ENCODE peak calls at places on chromosomes 3 and 15, in ten cellular contexts. I, L, B, M, A, K, Q, O, X and W are unnamed samples.

GRCh38 chr15:36791849-36792618 is 212.6 kb downstream of the CDIN1 start:
- DNase-seq in I (no peak), L (no peak), B (no peak), M (no peak), A (no peak), K (no peak), Q (peak), O (no peak), X (no peak), W (no peak)

GRCh38 chr15:96392380-96393208 is 62.1 kb downstream of the NR2F2 start:
- DNase-seq in I (peak), L (peak), B (no peak), M (no peak), A (no peak), K (no peak), Q (peak), O (no peak), X (no peak), W (no peak)

GRCh38 chr15:81001180-81002003 is 669 bp downstream of the TLNRD1 start:
- DNase-seq in I (peak), L (peak), B (peak), M (peak), A (no peak), K (peak), Q (peak), O (peak), X (peak), W (peak)

GRCh38 chr3:43034200-43034599 is 55.1 kb downstream of the GASK1A start:
- DNase-seq in I (no peak), L (no peak), B (no peak), M (no peak), A (no peak), K (no peak), Q (no peak), O (no peak), X (no peak), W (no peak)

GRCh38 chr15:78685157-78685830 is 44.3 kb upstream of the CHRNB4 start:
- DNase-seq in I (no peak), L (no peak), B (no peak), M (no peak), A (no peak), K (no peak), Q (no peak), O (peak), X (no peak), W (no peak)

GRCh38 chr3:7565574-7565973 is 704.7 kb downstream of the GRM7 start:
- DNase-seq in I (no peak), L (no peak), B (no peak), M (no peak), A (no peak), K (no peak), Q (no peak), O (no peak), X (no peak), W (no peak)

GRCh38 chr3:87227104-87227834 is at the start of gene CHMP2B:
- DNase-seq in I (peak), L (peak), B (peak), M (peak), A (peak), K (peak), Q (peak), O (peak), X (peak), W (peak)

GRCh38 chr15:25679492-25679891 is 183.6 kb downstream of the ATP10A start:
- DNase-seq in I (no peak), L (no peak), B (no peak), M (no peak), A (no peak), K (no peak), Q (no peak), O (no peak), X (no peak), W (no peak)

GRCh38 chr15:74444106-74445062 is 10.6 kb upstream of the SEMA7A start:
- DNase-seq in I (no peak), L (no peak), B (no peak), M (no peak), A (no peak), K (no peak), Q (no peak), O (no peak), X (no peak), W (no peak)

GRCh38 chr3:48238506-48239085 is 2.3 kb upstream of the ZNF589 start:
- DNase-seq in I (no peak), L (no peak), B (no peak), M (no peak), A (no peak), K (no peak), Q (no peak), O (no peak), X (no peak), W (no peak)

GRCh38 chr15:50224606-50225005 is 40.9 kb downstream of the HDC start:
- DNase-seq in I (peak), L (no peak), B (no peak), M (no peak), A (no peak), K (no peak), Q (peak), O (no peak), X (no peak), W (no peak)

GRCh38 chr3:197527569-197527968 is 28.2 kb downstream of the BDH1 start:
- DNase-seq in I (no peak), L (no peak), B (no peak), M (no peak), A (no peak), K (no peak), Q (no peak), O (no peak), X (no peak), W (no peak)

GRCh38 chr3:189995129-189995528 is 125.6 kb downstream of the P3H2 start:
- DNase-seq in I (peak), L (no peak), B (no peak), M (no peak), A (no peak), K (no peak), Q (peak), O (no peak), X (no peak), W (peak)

GRCh38 chr15:74442063-74442462 is 8.3 kb upstream of the SEMA7A start:
- DNase-seq in I (no peak), L (no peak), B (no peak), M (no peak), A (no peak), K (no peak), Q (no peak), O (no peak), X (no peak), W (no peak)

GRCh38 chr3:150227839-150228238 is 180.3 kb upstream of the TSC22D2 start:
- DNase-seq in I (peak), L (peak), B (no peak), M (no peak), A (peak), K (no peak), Q (peak), O (peak), X (no peak), W (peak)

GRCh38 chr3:127431066-127431465 is 143.2 kb upstream of the PRR20G start:
- DNase-seq in I (peak), L (no peak), B (no peak), M (no peak), A (no peak), K (no peak), Q (no peak), O (no peak), X (no peak), W (no peak)

GRCh38 chr3:123082370-123083065 is 15.7 kb downstream of the PDIA5 start:
- DNase-seq in I (no peak), L (no peak), B (no peak), M (no peak), A (no peak), K (no peak), Q (no peak), O (peak), X (no peak), W (no peak)

GRCh38 chr15:89462198-89462912 is 34.0 kb downstream of the RHCG start:
- DNase-seq in I (peak), L (no peak), B (no peak), M (no peak), A (peak), K (no peak), Q (peak), O (peak), X (no peak), W (peak)

GRCh38 chr15:55993804-55994539 is 560 bp upstream of the NEDD4 start:
- DNase-seq in I (peak), L (peak), B (no peak), M (no peak), A (no peak), K (no peak), Q (peak), O (peak), X (no peak), W (peak)

GRCh38 chr15:33021806-33022389 is 172.6 kb downstream of the FMN1 start:
- DNase-seq in I (peak), L (peak), B (no peak), M (no peak), A (peak), K (no peak), Q (peak), O (peak), X (no peak), W (peak)

GRCh38 chr3:127002195-127003174 is 19.6 kb downstream of the PLXNA1 start:
- DNase-seq in I (peak), L (peak), B (no peak), M (no peak), A (peak), K (no peak), Q (peak), O (no peak), X (no peak), W (peak)

GRCh38 chr3:178472941-178473340 is 63.3 kb upstream of the KCNMB2 start:
- DNase-seq in I (no peak), L (no peak), B (no peak), M (no peak), A (no peak), K (no peak), Q (no peak), O (no peak), X (no peak), W (no peak)

GRCh38 chr3:59733041-59733809 is 683.4 kb upstream of the CFAP20DC start:
- DNase-seq in I (no peak), L (no peak), B (no peak), M (no peak), A (no peak), K (no peak), Q (no peak), O (no peak), X (no peak), W (peak)

GRCh38 chr15:65055201-65055870 is 10.1 kb downstream of the SLC51B start:
- DNase-seq in I (peak), L (peak), B (no peak), M (no peak), A (no peak), K (no peak), Q (peak), O (no peak), X (no peak), W (peak)

GRCh38 chr3:123449986-123450474 is 1.1 kb upstream of the ADCY5 start:
- DNase-seq in I (peak), L (no peak), B (no peak), M (no peak), A (peak), K (no peak), Q (no peak), O (no peak), X (no peak), W (no peak)

GRCh38 chr15:90889736-90890456 is 5.6 kb downstream of the FES start:
- DNase-seq in I (no peak), L (no peak), B (no peak), M (no peak), A (no peak), K (no peak), Q (no peak), O (no peak), X (no peak), W (no peak)

GRCh38 chr15:48695088-48695834 is 49.8 kb upstream of the FBN1 start:
- DNase-seq in I (peak), L (peak), B (no peak), M (no peak), A (no peak), K (no peak), Q (peak), O (no peak), X (no peak), W (peak)

GRCh38 chr3:101942356-101942755 is 93.0 kb downstream of the NFKBIZ start:
- DNase-seq in I (peak), L (no peak), B (no peak), M (no peak), A (no peak), K (no peak), Q (no peak), O (peak), X (no peak), W (no peak)

GRCh38 chr3:87088984-87089841 is 98.3 kb upstream of the VGLL3 start:
- DNase-seq in I (peak), L (peak), B (no peak), M (no peak), A (peak), K (no peak), Q (peak), O (no peak), X (no peak), W (no peak)

GRCh38 chr3:72155391-72156064 is 370.6 kb upstream of the PROK2 start:
- DNase-seq in I (peak), L (peak), B (no peak), M (no peak), A (peak), K (no peak), Q (peak), O (no peak), X (no peak), W (peak)

GRCh38 chr3:197428117-197428761 is 127.5 kb downstream of the BDH1 start:
- DNase-seq in I (peak), L (peak), B (no peak), M (no peak), A (no peak), K (no peak), Q (peak), O (peak), X (peak), W (peak)

GRCh38 chr3:18424213-18424861 is 802 bp downstream of the SATB1 start:
- DNase-seq in I (no peak), L (no peak), B (no peak), M (no peak), A (peak), K (no peak), Q (no peak), O (no peak), X (no peak), W (no peak)

GRCh38 chr3:66353530-66353929 is 132.7 kb downstream of the SLC25A26 start:
- DNase-seq in I (peak), L (no peak), B (no peak), M (no peak), A (no peak), K (no peak), Q (peak), O (no peak), X (no peak), W (no peak)

GRCh38 chr3:195071011-195071728 is 199.8 kb downstream of the XXYLT1 start:
- DNase-seq in I (no peak), L (no peak), B (no peak), M (no peak), A (no peak), K (no peak), Q (no peak), O (no peak), X (no peak), W (no peak)

GRCh38 chr3:193129607-193130006 is 111.4 kb upstream of the PLAAT1 start:
- DNase-seq in I (no peak), L (no peak), B (no peak), M (no peak), A (no peak), K (no peak), Q (no peak), O (no peak), X (no peak), W (no peak)

GRCh38 chr3:157176108-157176507 is 16.2 kb upstream of the CCNL1 start:
- DNase-seq in I (peak), L (peak), B (no peak), M (no peak), A (no peak), K (no peak), Q (peak), O (peak), X (no peak), W (no peak)

GRCh38 chr15:50736823-50737222 is 28.7 kb downstream of the SPPL2A start:
- DNase-seq in I (no peak), L (no peak), B (no peak), M (no peak), A (no peak), K (no peak), Q (no peak), O (no peak), X (no peak), W (no peak)

GRCh38 chr3:40845916-40846315 is 321.2 kb downstream of the ZNF621 start:
- DNase-seq in I (no peak), L (no peak), B (no peak), M (no peak), A (no peak), K (no peak), Q (no peak), O (no peak), X (no peak), W (no peak)

GRCh38 chr15:77674327-77674726 is 41.6 kb upstream of the LINGO1 start:
- DNase-seq in I (no peak), L (no peak), B (no peak), M (no peak), A (no peak), K (no peak), Q (no peak), O (no peak), X (no peak), W (no peak)

GRCh38 chr15:59237119-59237853 is 30.6 kb downstream of the LDHAL6B start:
- DNase-seq in I (no peak), L (no peak), B (no peak), M (no peak), A (no peak), K (no peak), Q (no peak), O (peak), X (no peak), W (peak)